ENCODE peak calls at places on chromosomes 5 and 9, in five cellular contexts. D is K562, Q is H1, C is HepG2, U is GM12878. X is an unnamed sample.

GRCh38 chr9:4967521-4967920 is 17.6 kb upstream of the JAK2 start:
- DNase-seq in D (no peak), Q (no peak), C (no peak), U (no peak), X (no peak)

GRCh38 chr5:125950012-125950411 is 473.2 kb upstream of the GRAMD2B start:
- DNase-seq in D (no peak), Q (no peak), C (no peak), U (no peak), X (no peak)

GRCh38 chr5:11851965-11852745 is 52.1 kb downstream of the CTNND2 start:
- DNase-seq in D (no peak), Q (no peak), C (no peak), U (no peak), X (no peak)

GRCh38 chr5:34699155-34700077 is 43.3 kb downstream of the RAI14 start:
- DNase-seq in D (peak), Q (no peak), C (no peak), U (no peak), X (no peak)

GRCh38 chr9:22278426-22278825 is 168.2 kb upstream of the DMRTA1 start:
- DNase-seq in D (no peak), Q (no peak), C (no peak), U (no peak), X (no peak)

GRCh38 chr9:36939655-36940578 is 94.2 kb downstream of the PAX5 start:
- DNase-seq in D (no peak), Q (no peak), C (no peak), U (no peak), X (no peak)

GRCh38 chr5:176744584-176744965 is 65.8 kb upstream of the UNC5A start:
- DNase-seq in D (peak), Q (no peak), C (no peak), U (no peak), X (no peak)

GRCh38 chr9:38697901-38698300 is 22.0 kb downstream of the FAM240B start:
- DNase-seq in D (no peak), Q (no peak), C (no peak), U (no peak), X (no peak)

GRCh38 chr5:78639811-78640210 is 8.8 kb downstream of the LHFPL2 start:
- DNase-seq in D (no peak), Q (no peak), C (no peak), U (no peak), X (no peak)

GRCh38 chr5:145965804-145966203 is 29.4 kb downstream of the SH3RF2 start:
- DNase-seq in D (no peak), Q (no peak), C (no peak), U (no peak), X (no peak)

GRCh38 chr9:77521091-77521490 is 127.0 kb downstream of the GNA14 start:
- DNase-seq in D (no peak), Q (no peak), C (no peak), U (no peak), X (no peak)
- TF ChIP-seq HDAC2 in D (no peak), Q (no peak), C (no peak), U (no peak), X (no peak)

GRCh38 chr9:95495529-95495928 is 21.2 kb downstream of the PTCH1 start:
- DNase-seq in D (no peak), Q (no peak), C (no peak), U (no peak), X (no peak)

GRCh38 chr9:95495988-95496387 is 20.8 kb downstream of the PTCH1 start:
- DNase-seq in D (no peak), Q (no peak), C (no peak), U (no peak), X (no peak)

GRCh38 chr9:95491543-95492330 is 25.0 kb downstream of the PTCH1 start:
- DNase-seq in D (no peak), Q (no peak), C (no peak), U (no peak), X (no peak)

GRCh38 chr9:95494022-95494415 is 22.8 kb downstream of the PTCH1 start:
- DNase-seq in D (no peak), Q (no peak), C (no peak), U (no peak), X (no peak)

GRCh38 chr9:95494416-95495371 is 22.1 kb downstream of the PTCH1 start:
- DNase-seq in D (no peak), Q (no peak), C (no peak), U (peak), X (no peak)
- H3K27ac ChIP-seq in D (no peak), Q (no peak), C (no peak), U (peak), X (no peak)

GRCh38 chr5:178644826-178645545 is 18.1 kb upstream of the CLK4 start:
- DNase-seq in D (no peak), Q (no peak), C (no peak), U (no peak), X (no peak)
- TF ChIP-seq HDAC2 in D (no peak), Q (no peak), C (no peak), U (no peak), X (no peak)

GRCh38 chr5:71492817-71493615 is 37.6 kb downstream of the BDP1 start:
- DNase-seq in D (no peak), Q (no peak), C (no peak), U (no peak), X (no peak)
- H3K27ac ChIP-seq in D (no peak), Q (no peak), C (no peak), U (no peak), X (no peak)

DNA sequence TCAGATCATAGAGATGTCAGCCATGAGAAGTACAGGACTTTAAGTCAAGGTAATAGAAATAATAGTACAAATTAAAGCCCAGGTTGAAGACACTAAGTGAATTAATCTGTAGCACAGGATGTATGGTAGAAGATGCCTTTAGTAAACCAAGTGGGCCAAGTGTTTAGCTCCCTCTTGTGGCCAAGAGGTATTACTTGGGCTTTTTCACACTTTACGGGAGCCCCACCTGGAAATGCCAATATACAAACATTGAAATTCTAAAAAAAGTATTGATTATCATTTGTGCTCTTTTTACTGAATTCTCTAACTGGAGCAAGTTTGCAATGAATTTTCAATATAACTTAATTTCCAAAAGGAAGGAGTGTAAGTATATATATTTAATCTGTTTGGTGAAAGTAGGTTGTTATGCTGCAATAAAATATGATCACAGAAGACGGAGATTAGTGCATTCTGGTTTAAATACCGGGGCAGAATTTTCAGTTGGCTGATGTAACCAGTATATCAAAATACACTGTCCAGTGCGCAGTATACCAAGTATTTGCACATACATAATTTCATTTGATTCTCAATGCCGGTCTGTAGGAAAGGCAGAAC is 84.7 kb downstream of the PARP8 start:
- DNase-seq in D (peak), Q (no peak), C (peak), U (peak), X (peak)
- TF ChIP-seq HDAC2 in D (no peak), Q (no peak), C (no peak), U (no peak), X (no peak)

GRCh38 chr5:168120416-168121137 is 170.9 kb upstream of the WWC1 start:
- DNase-seq in D (no peak), Q (no peak), C (no peak), U (no peak), X (no peak)
- H3K27ac ChIP-seq in D (no peak), Q (no peak), C (no peak), U (no peak), X (no peak)

GRCh38 chr9:138067594-138068367 is 190.2 kb downstream of the CACNA1B start:
- DNase-seq in D (no peak), Q (no peak), C (no peak), U (no peak), X (no peak)

GRCh38 chr9:138066049-138066448 is 188.5 kb downstream of the CACNA1B start:
- DNase-seq in D (no peak), Q (no peak), C (no peak), U (no peak), X (no peak)

GRCh38 chr9:138070815-138071214 is 193.2 kb downstream of the CACNA1B start:
- DNase-seq in D (no peak), Q (no peak), C (no peak), U (no peak), X (no peak)

GRCh38 chr9:138069731-138070456 is 192.3 kb downstream of the CACNA1B start:
- DNase-seq in D (no peak), Q (no peak), C (no peak), U (no peak), X (no peak)

DNA sequence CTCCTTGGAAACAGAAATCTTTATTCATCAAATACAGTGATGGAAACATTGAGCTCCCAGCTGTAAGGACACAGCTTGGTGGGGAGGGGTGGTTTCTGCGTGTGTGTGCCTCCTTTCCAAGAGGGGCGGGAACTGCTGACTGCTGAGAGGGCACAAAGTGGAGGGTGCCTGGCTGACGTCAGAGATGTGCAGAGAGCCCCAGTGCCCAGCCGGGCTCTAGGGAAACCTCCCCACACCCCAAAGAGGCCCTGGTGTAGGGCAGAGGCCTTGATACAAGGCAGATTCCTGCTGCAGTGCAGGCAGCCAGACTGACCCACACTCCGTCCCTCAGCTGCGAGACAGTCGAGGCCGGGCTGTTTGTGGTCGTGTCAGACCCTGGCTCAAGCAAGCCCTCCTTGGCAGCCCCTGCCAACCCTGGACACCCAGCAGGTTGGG is 191.0 kb downstream of the CACNA1B start:
- DNase-seq in D (no peak), Q (no peak), C (no peak), U (no peak), X (no peak)
- TF ChIP-seq HDAC2 in D (no peak), Q (no peak), C (no peak), U (no peak), X (no peak)

X was measured in A549.